ENCODE peak calls at places on chromosomes 5 and 9, in six cellular contexts. P is A549, Z is lower leg skin, E is Peyer's patch, H is PC-3, X is heart right ventricle. M is an unnamed sample.

GRCh38 chr9:4986291-4986690 is 1.2 kb downstream of the JAK2 start:
- DNase-seq in P (no peak), Z (no peak), E (no peak), H (no peak), X (no peak), M (no peak)

GRCh38 chr5:175444060-175444904 is at the start of gene DRD1:
- DNase-seq in P (peak), Z (no peak), E (no peak), H (peak), X (peak), M (no peak)

GRCh38 chr5:122311400-122311887 is 593 bp upstream of the SNCAIP start:
- DNase-seq in P (no peak), Z (no peak), E (no peak), H (no peak), X (no peak), M (no peak)

GRCh38 chr5:119347996-119348395 is 7.8 kb upstream of the TNFAIP8 start:
- DNase-seq in P (no peak), Z (no peak), E (no peak), H (no peak), X (no peak), M (no peak)

GRCh38 chr9:87270241-87271234 is 227.1 kb upstream of the DAPK1 start:
- DNase-seq in P (no peak), Z (peak), E (no peak), H (no peak), X (peak), M (no peak)

GRCh38 chr5:97297063-97297715 is 114.1 kb upstream of the RIOK2 start:
- DNase-seq in P (no peak), Z (no peak), E (peak), H (peak), X (no peak), M (peak)

GRCh38 chr9:133058051-133058450 is 3.7 kb upstream of the CEL start:
- DNase-seq in P (no peak), Z (no peak), E (no peak), H (no peak), X (no peak), M (no peak)

GRCh38 chr9:126638571-126639132 is 24.9 kb downstream of the LMX1B start:
- DNase-seq in P (no peak), Z (no peak), E (no peak), H (no peak), X (no peak), M (no peak)

GRCh38 chr9:36037580-36038169 is 962 bp downstream of the RECK start:
- DNase-seq in P (peak), Z (peak), E (no peak), H (no peak), X (no peak), M (no peak)

GRCh38 chr5:446864-447263 is 3.9 kb downstream of the EXOC3 start:
- DNase-seq in P (peak), Z (peak), E (peak), H (peak), X (peak), M (peak)

GRCh38 chr9:126335837-126336236 is 9.2 kb downstream of the MVB12B start:
- DNase-seq in P (no peak), Z (peak), E (no peak), H (no peak), X (no peak), M (no peak)

GRCh38 chr5:149682532-149683076 is 47.5 kb upstream of the PPARGC1B start:
- DNase-seq in P (no peak), Z (no peak), E (no peak), H (no peak), X (no peak), M (no peak)

GRCh38 chr9:124356745-124357390 is 58.4 kb downstream of the PSMB7 start:
- DNase-seq in P (no peak), Z (peak), E (no peak), H (no peak), X (no peak), M (no peak)

GRCh38 chr5:142358648-142359047 is 33.8 kb upstream of the SPRY4 start:
- DNase-seq in P (no peak), Z (no peak), E (peak), H (no peak), X (no peak), M (no peak)

GRCh38 chr5:79225026-79225425 is 10.9 kb upstream of the JMY start:
- DNase-seq in P (no peak), Z (no peak), E (no peak), H (peak), X (no peak), M (no peak)

GRCh38 chr5:4518924-4519660 is 621.0 kb upstream of the ADAMTS16 start:
- DNase-seq in P (no peak), Z (peak), E (no peak), H (no peak), X (no peak), M (no peak)

GRCh38 chr5:81856948-81857928 is 106.3 kb upstream of the SSBP2 start:
- DNase-seq in P (no peak), Z (peak), E (peak), H (peak), X (peak), M (peak)

GRCh38 chr9:114389612-114390368 is 2.0 kb upstream of the AKNA start:
- DNase-seq in P (no peak), Z (no peak), E (peak), H (no peak), X (no peak), M (no peak)
- TF ChIP-seq CTCF in P (no peak), Z (no peak), E (no peak), H (no peak), X (no peak), M (no peak)

GRCh38 chr5:160462167-160462566 is 40.5 kb downstream of the PTTG1 start:
- DNase-seq in P (no peak), Z (no peak), E (no peak), H (no peak), X (no peak), M (no peak)

GRCh38 chr5:160458971-160459800 is 37.5 kb downstream of the PTTG1 start:
- DNase-seq in P (no peak), Z (no peak), E (no peak), H (no peak), X (no peak), M (no peak)

GRCh38 chr5:160463227-160463626 is 41.6 kb downstream of the PTTG1 start:
- DNase-seq in P (no peak), Z (no peak), E (no peak), H (no peak), X (no peak), M (no peak)

GRCh38 chr5:160461378-160461777 is 39.7 kb downstream of the PTTG1 start:
- DNase-seq in P (no peak), Z (no peak), E (no peak), H (no peak), X (no peak), M (no peak)

GRCh38 chr5:160460377-160461049 is 38.9 kb downstream of the PTTG1 start:
- DNase-seq in P (no peak), Z (no peak), E (no peak), H (no peak), X (no peak), M (no peak)
- TF ChIP-seq CTCF in P (no peak), Z (no peak), E (no peak), H (peak), X (no peak), M (no peak)

DNA sequence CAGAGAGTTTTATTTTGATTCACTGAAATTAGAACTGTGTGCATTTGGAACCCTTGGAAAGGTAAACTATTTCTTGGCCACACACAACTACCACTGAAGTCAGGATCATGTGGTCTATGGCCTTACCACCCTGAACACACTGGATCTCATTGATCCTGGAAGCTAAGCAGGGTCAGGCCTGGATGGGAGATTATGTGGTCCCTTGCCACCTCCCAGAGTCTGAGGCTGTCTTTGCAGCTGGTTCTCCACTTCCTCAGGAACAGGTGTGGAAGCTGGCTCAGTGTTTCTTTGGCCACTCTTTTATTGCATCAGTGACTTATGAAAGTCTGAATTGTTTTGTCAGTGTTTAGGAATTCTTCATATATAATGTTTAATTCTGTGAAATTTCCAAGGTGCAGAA is 89.2 kb downstream of the TEK start:
- DNase-seq in P (no peak), Z (no peak), E (no peak), H (peak), X (no peak), M (peak)
- TF ChIP-seq CTCF in P (no peak), Z (no peak), E (no peak), H (no peak), X (no peak), M (no peak)

GRCh38 chr5:163489745-163490075 is 15.7 kb upstream of the MAT2B start:
- DNase-seq in P (no peak), Z (no peak), E (no peak), H (no peak), X (no peak), M (no peak)

DNA sequence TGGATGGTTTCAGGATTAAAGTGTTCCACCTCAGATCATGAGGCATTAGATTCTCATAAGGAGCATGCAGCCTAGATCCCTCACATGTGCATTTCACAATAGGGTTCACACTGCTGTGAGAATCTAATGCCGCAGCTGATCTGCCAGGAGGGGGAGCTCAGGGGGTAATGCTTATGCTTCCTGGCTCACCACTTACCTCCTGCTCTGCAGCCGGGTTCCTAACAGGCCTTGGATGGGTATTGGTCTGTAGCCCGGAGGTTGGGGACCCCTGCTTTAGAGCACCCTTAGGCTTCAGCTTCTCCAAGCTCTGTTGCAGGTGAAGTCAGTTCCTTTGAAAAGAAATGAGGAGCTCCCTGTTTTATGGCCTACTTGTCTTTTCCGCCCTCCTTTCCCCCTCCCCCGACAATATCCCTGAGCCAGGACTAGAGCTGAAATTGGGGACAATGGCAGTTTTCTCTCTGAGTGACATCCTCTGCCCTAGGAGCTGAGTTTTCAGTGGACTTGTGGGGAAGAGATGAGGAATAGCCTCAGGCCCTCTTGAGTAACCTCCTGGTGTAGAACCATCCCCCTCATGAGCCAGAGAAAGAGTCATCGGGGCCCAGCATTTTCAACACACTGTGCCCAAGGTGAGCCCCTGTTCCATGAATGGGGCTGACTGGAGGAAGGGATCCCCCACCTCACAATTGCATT is 16.2 kb upstream of the MAT2B start:
- DNase-seq in P (no peak), Z (no peak), E (no peak), H (peak), X (no peak), M (peak)
- TF ChIP-seq CTCF in P (no peak), Z (no peak), E (no peak), H (peak), X (no peak), M (peak)

M was measured in MCF 10A.